ENCODE peak calls at places on chromosome 17, in nine cellular contexts. One of them, this sample, is unnamed.

GRCh38 chr17:58378895-58379824 is 27.2 kb upstream of the SUPT4H1 start:
- DNase-seq in endothelial cell: no peak
- DNase-seq in osteocyte: no peak
- DNase-seq in IMR-90: no peak
- DNase-seq in ELR: no peak
- DNase-seq in cardiac septum: no peak
- DNase-seq in H54: no peak
- DNase-seq in AG20443: no peak
- DNase-seq in hypothalamus: no peak
- DNase-seq in this sample: no peak

GRCh38 chr17:5861849-5862248 is 208.3 kb upstream of the WSCD1 start:
- DNase-seq in AG20443: no peak
- DNase-seq in osteocyte: peak; percentile 63
- DNase-seq in ELR: no peak
- DNase-seq in cardiac septum: no peak
- DNase-seq in IMR-90: no peak
- DNase-seq in H54: no peak
- DNase-seq in endothelial cell: no peak
- DNase-seq in hypothalamus: no peak
- DNase-seq in this sample: no peak

GRCh38 chr17:49681336-49681735 is 3.4 kb upstream of the SPOP start:
- DNase-seq in cardiac septum: no peak
- DNase-seq in ELR: no peak
- DNase-seq in AG20443: no peak
- DNase-seq in H54: no peak
- DNase-seq in hypothalamus: no peak
- DNase-seq in osteocyte: no peak
- DNase-seq in IMR-90: no peak
- DNase-seq in endothelial cell: no peak
- DNase-seq in this sample: no peak

GRCh38 chr17:57201481-57201880 is 54.8 kb upstream of the MSI2 start:
- DNase-seq in hypothalamus: no peak
- DNase-seq in H54: no peak
- DNase-seq in AG20443: no peak
- DNase-seq in IMR-90: no peak
- DNase-seq in endothelial cell: no peak
- DNase-seq in cardiac septum: no peak
- DNase-seq in osteocyte: no peak
- DNase-seq in ELR: no peak
- DNase-seq in this sample: no peak

GRCh38 chr17:65154770-65155589 is 17.8 kb downstream of the RGS9 start:
- DNase-seq in H54: peak; percentile 62
- DNase-seq in IMR-90: peak; percentile 83
- DNase-seq in hypothalamus: no peak
- DNase-seq in endothelial cell: no peak
- DNase-seq in cardiac septum: no peak
- DNase-seq in osteocyte: no peak
- DNase-seq in ELR: peak; percentile 74
- DNase-seq in AG20443: peak; percentile 34
- DNase-seq in this sample: no peak

GRCh38 chr17:76742958-76743357 is 5.0 kb downstream of the MFSD11 start:
- DNase-seq in H54: no peak
- DNase-seq in osteocyte: no peak
- DNase-seq in endothelial cell: no peak
- DNase-seq in AG20443: no peak
- DNase-seq in ELR: peak; percentile 57
- DNase-seq in IMR-90: no peak
- DNase-seq in hypothalamus: no peak
- DNase-seq in cardiac septum: no peak
- DNase-seq in this sample: no peak

GRCh38 chr17:82876602-82877391 is 37.0 kb upstream of the ZNF750 start:
- DNase-seq in H54: no peak
- DNase-seq in ELR: peak; percentile 49
- DNase-seq in AG20443: peak; percentile 95
- DNase-seq in IMR-90: peak; percentile 78
- DNase-seq in osteocyte: no peak
- DNase-seq in cardiac septum: peak; percentile 88
- DNase-seq in endothelial cell: peak; percentile 52
- DNase-seq in hypothalamus: peak; percentile 88
- DNase-seq in this sample: peak; percentile 41

GRCh38 chr17:77888242-77889134 is 70.0 kb upstream of the TNRC6C start:
- DNase-seq in hypothalamus: no peak
- DNase-seq in H54: no peak
- DNase-seq in endothelial cell: no peak
- DNase-seq in AG20443: no peak
- DNase-seq in ELR: peak; percentile 19
- DNase-seq in IMR-90: peak; percentile 4
- DNase-seq in osteocyte: no peak
- DNase-seq in cardiac septum: peak; percentile 17
- DNase-seq in this sample: no peak

GRCh38 chr17:82745524-82745923 is 6.3 kb upstream of the TBCD start:
- DNase-seq in H54: no peak
- DNase-seq in AG20443: no peak
- DNase-seq in ELR: no peak
- DNase-seq in osteocyte: no peak
- DNase-seq in endothelial cell: no peak
- DNase-seq in hypothalamus: no peak
- DNase-seq in IMR-90: no peak
- DNase-seq in cardiac septum: no peak
- DNase-seq in this sample: no peak

GRCh38 chr17:78384479-78385175 is 6.2 kb downstream of the PGS1 start:
- DNase-seq in AG20443: no peak
- DNase-seq in H54: no peak
- DNase-seq in osteocyte: no peak
- DNase-seq in hypothalamus: no peak
- DNase-seq in ELR: no peak
- DNase-seq in cardiac septum: no peak
- DNase-seq in endothelial cell: no peak
- DNase-seq in IMR-90: no peak
- DNase-seq in this sample: no peak

GRCh38 chr17:80812362-80813088 is 179.1 kb upstream of the CHMP6 start:
- DNase-seq in H54: no peak
- DNase-seq in AG20443: no peak
- DNase-seq in ELR: no peak
- DNase-seq in osteocyte: no peak
- DNase-seq in IMR-90: no peak
- DNase-seq in hypothalamus: no peak
- DNase-seq in endothelial cell: no peak
- DNase-seq in cardiac septum: peak; percentile 53
- DNase-seq in this sample: no peak

GRCh38 chr17:8488491-8488890 is 52.8 kb downstream of the NDEL1 start:
- DNase-seq in endothelial cell: no peak
- DNase-seq in cardiac septum: no peak
- DNase-seq in IMR-90: no peak
- DNase-seq in hypothalamus: no peak
- DNase-seq in osteocyte: no peak
- DNase-seq in AG20443: no peak
- DNase-seq in H54: no peak
- DNase-seq in ELR: no peak
- DNase-seq in this sample: no peak

GRCh38 chr17:79387783-79388182 is 223.1 kb downstream of the RBFOX3 start:
- DNase-seq in endothelial cell: no peak
- DNase-seq in osteocyte: no peak
- DNase-seq in hypothalamus: no peak
- DNase-seq in H54: no peak
- DNase-seq in AG20443: no peak
- DNase-seq in cardiac septum: no peak
- DNase-seq in ELR: no peak
- DNase-seq in IMR-90: no peak
- DNase-seq in this sample: no peak

GRCh38 chr17:8629371-8630226 is 926 bp downstream of the MYH10 start:
- DNase-seq in endothelial cell: peak; percentile 47
- DNase-seq in hypothalamus: peak; percentile 9
- DNase-seq in osteocyte: no peak
- DNase-seq in H54: no peak
- DNase-seq in AG20443: peak; percentile 59
- DNase-seq in IMR-90: no peak
- DNase-seq in ELR: peak; percentile 53
- DNase-seq in cardiac septum: no peak
- DNase-seq in this sample: peak; percentile 50

This sample was measured in WTC11.